ENCODE peak calls at places on chromosome 4, in four cellular contexts. One of them, this sample, is unnamed.

GRCh38 chr4:110982486-110982885 is 359.6 kb upstream of the PITX2 start:
- DNase-seq in psoas muscle: no peak
- DNase-seq in lower leg skin: no peak
- DNase-seq in mesendoderm: no peak
- DNase-seq in this sample: no peak

GRCh38 chr4:70838972-70839536 is 636 bp downstream of the GRSF1 start:
- DNase-seq in psoas muscle: peak
- DNase-seq in lower leg skin: peak
- DNase-seq in mesendoderm: peak
- DNase-seq in this sample: no peak

GRCh38 chr4:88010921-88011320 is 3.5 kb downstream of the PKD2 start:
- DNase-seq in psoas muscle: no peak
- DNase-seq in lower leg skin: no peak
- DNase-seq in mesendoderm: no peak
- DNase-seq in this sample: no peak

GRCh38 chr4:173505924-173506779 is 23.9 kb downstream of the HAND2 start:
- DNase-seq in psoas muscle: no peak
- DNase-seq in lower leg skin: no peak
- DNase-seq in mesendoderm: peak
- DNase-seq in this sample: peak

GRCh38 chr4:159283697-159284492 is 181.0 kb downstream of the RAPGEF2 start:
- DNase-seq in psoas muscle: no peak
- DNase-seq in lower leg skin: no peak
- DNase-seq in mesendoderm: peak
- DNase-seq in this sample: no peak

GRCh38 chr4:180164799-180165198 is 2078.4 kb upstream of the TENM3 start:
- DNase-seq in psoas muscle: no peak
- DNase-seq in lower leg skin: no peak
- DNase-seq in mesendoderm: no peak
- DNase-seq in this sample: no peak

GRCh38 chr4:76896731-76897521 is 1.0 kb downstream of the SOWAHB start:
- DNase-seq in psoas muscle: peak
- DNase-seq in lower leg skin: no peak
- DNase-seq in mesendoderm: peak
- DNase-seq in this sample: no peak

GRCh38 chr4:29326816-29327215 is 1393.4 kb upstream of the PCDH7 start:
- DNase-seq in psoas muscle: no peak
- DNase-seq in lower leg skin: no peak
- DNase-seq in mesendoderm: no peak
- DNase-seq in this sample: no peak

GRCh38 chr4:143701365-143701764 is 890 bp upstream of the FREM3 start:
- DNase-seq in psoas muscle: no peak
- DNase-seq in lower leg skin: no peak
- DNase-seq in mesendoderm: no peak
- DNase-seq in this sample: no peak

GRCh38 chr4:95465010-95465409 is 83.8 kb downstream of the UNC5C start:
- DNase-seq in psoas muscle: no peak
- DNase-seq in lower leg skin: no peak
- DNase-seq in mesendoderm: no peak
- DNase-seq in this sample: no peak

GRCh38 chr4:94349193-94349592 is 6.6 kb upstream of the HPGDS start:
- DNase-seq in psoas muscle: no peak
- DNase-seq in lower leg skin: no peak
- DNase-seq in mesendoderm: no peak
- DNase-seq in this sample: no peak

GRCh38 chr4:76365636-76366035 is 55.3 kb downstream of the CCDC158 start:
- DNase-seq in psoas muscle: no peak
- DNase-seq in lower leg skin: no peak
- DNase-seq in mesendoderm: no peak
- DNase-seq in this sample: no peak

GRCh38 chr4:72629540-72629939 is 60.5 kb upstream of the ADAMTS3 start:
- DNase-seq in psoas muscle: no peak
- DNase-seq in lower leg skin: no peak
- DNase-seq in mesendoderm: no peak
- DNase-seq in this sample: no peak

GRCh38 chr4:99507762-99508161 is 3.1 kb upstream of the C4orf17 start:
- DNase-seq in psoas muscle: no peak
- DNase-seq in lower leg skin: no peak
- DNase-seq in mesendoderm: peak
- DNase-seq in this sample: no peak

GRCh38 chr4:188930822-188931221 is 791.6 kb downstream of the TRIML1 start:
- DNase-seq in psoas muscle: no peak
- DNase-seq in lower leg skin: no peak
- DNase-seq in mesendoderm: peak
- DNase-seq in this sample: no peak

GRCh38 chr4:124132161-124132560 is 580.4 kb downstream of the ANKRD50 start:
- DNase-seq in psoas muscle: no peak
- DNase-seq in lower leg skin: no peak
- DNase-seq in mesendoderm: no peak
- DNase-seq in this sample: no peak

GRCh38 chr4:71206763-71207162 is 132.1 kb upstream of the SLC4A4 start:
- DNase-seq in psoas muscle: no peak
- DNase-seq in lower leg skin: no peak
- DNase-seq in mesendoderm: no peak
- DNase-seq in this sample: no peak

GRCh38 chr4:156946508-156947197 is 24.9 kb downstream of the PDGFC start:
- DNase-seq in psoas muscle: no peak
- DNase-seq in lower leg skin: peak
- DNase-seq in mesendoderm: peak
- DNase-seq in this sample: peak

GRCh38 chr4:184900184-184900583 is 74.4 kb upstream of the ACSL1 start:
- DNase-seq in psoas muscle: no peak
- DNase-seq in lower leg skin: no peak
- DNase-seq in mesendoderm: no peak
- DNase-seq in this sample: no peak

GRCh38 chr4:144954224-144954623 is 143.8 kb downstream of the ANAPC10 start:
- DNase-seq in psoas muscle: no peak
- DNase-seq in lower leg skin: no peak
- DNase-seq in mesendoderm: no peak
- DNase-seq in this sample: no peak

GRCh38 chr4:3436798-3437581 is 4.8 kb upstream of the HGFAC start:
- DNase-seq in psoas muscle: peak
- DNase-seq in lower leg skin: peak
- DNase-seq in mesendoderm: no peak
- DNase-seq in this sample: peak

GRCh38 chr4:66991521-66991920 is 553.8 kb downstream of the CENPC start:
- DNase-seq in psoas muscle: no peak
- DNase-seq in lower leg skin: no peak
- DNase-seq in mesendoderm: no peak
- DNase-seq in this sample: no peak

GRCh38 chr4:185711764-185712163 is 100.2 kb downstream of the SORBS2 start:
- DNase-seq in psoas muscle: no peak
- DNase-seq in lower leg skin: no peak
- DNase-seq in mesendoderm: no peak
- DNase-seq in this sample: no peak

GRCh38 chr4:7915875-7916242 is 23.8 kb downstream of the AFAP1 start:
- DNase-seq in psoas muscle: no peak
- DNase-seq in lower leg skin: no peak
- DNase-seq in mesendoderm: no peak
- DNase-seq in this sample: no peak

GRCh38 chr4:13378973-13379759 is 105.0 kb downstream of the RAB28 start:
- DNase-seq in psoas muscle: no peak
- DNase-seq in lower leg skin: no peak
- DNase-seq in mesendoderm: peak
- DNase-seq in this sample: no peak

GRCh38 chr4:146389561-146389960 is 132.2 kb downstream of the SLC10A7 start:
- DNase-seq in psoas muscle: no peak
- DNase-seq in lower leg skin: no peak
- DNase-seq in mesendoderm: peak
- DNase-seq in this sample: no peak

GRCh38 chr4:40475609-40476008 is 140.5 kb downstream of the CHRNA9 start:
- DNase-seq in psoas muscle: no peak
- DNase-seq in lower leg skin: no peak
- DNase-seq in mesendoderm: peak
- DNase-seq in this sample: no peak

GRCh38 chr4:85498068-85498733 is 23.3 kb downstream of the ARHGAP24 start:
- DNase-seq in psoas muscle: no peak
- DNase-seq in lower leg skin: peak
- DNase-seq in mesendoderm: no peak
- DNase-seq in this sample: no peak

GRCh38 chr4:85496933-85497332 is 22.0 kb downstream of the ARHGAP24 start:
- DNase-seq in psoas muscle: no peak
- DNase-seq in lower leg skin: no peak
- DNase-seq in mesendoderm: no peak
- DNase-seq in this sample: no peak

GRCh38 chr4:85495621-85496020 is 20.7 kb downstream of the ARHGAP24 start:
- DNase-seq in psoas muscle: no peak
- DNase-seq in lower leg skin: no peak
- DNase-seq in mesendoderm: no peak
- DNase-seq in this sample: no peak

GRCh38 chr4:85499573-85499972 is 24.6 kb downstream of the ARHGAP24 start:
- DNase-seq in psoas muscle: no peak
- DNase-seq in lower leg skin: no peak
- DNase-seq in mesendoderm: no peak
- DNase-seq in this sample: no peak

DNA sequence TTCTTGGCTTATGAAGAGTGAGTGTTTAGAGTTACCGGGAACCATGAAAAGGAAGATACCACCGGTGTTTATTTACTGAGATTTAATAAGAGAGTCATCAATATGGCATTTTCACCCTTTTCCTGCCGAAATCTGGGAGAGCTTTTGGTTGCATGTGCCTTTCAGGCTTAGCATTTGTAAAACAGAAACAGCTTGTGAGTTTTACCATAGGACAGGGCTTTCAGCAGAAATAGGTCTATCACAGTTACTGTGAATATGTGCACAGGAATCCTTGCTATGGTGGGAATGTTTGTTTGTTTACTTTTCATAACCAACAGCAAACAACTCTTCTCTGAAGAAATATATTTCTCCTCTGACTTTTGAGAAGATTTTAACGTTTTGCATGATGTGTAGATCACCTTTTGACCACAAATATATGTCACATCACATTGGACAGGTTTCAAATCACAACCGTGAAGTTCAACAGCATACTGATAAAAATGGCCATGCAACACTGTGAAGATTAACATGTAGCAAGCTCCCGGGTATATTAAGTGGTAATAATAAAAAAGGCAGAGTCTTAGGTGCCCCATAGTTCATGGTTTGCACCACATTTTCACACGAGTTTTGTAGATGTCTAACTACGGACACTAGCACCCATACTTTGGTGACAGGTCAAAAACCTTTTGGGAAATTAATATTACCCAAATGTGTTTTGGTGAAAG is 21.3 kb downstream of the ARHGAP24 start:
- DNase-seq in psoas muscle: no peak
- DNase-seq in lower leg skin: no peak
- DNase-seq in mesendoderm: no peak
- DNase-seq in this sample: no peak
- H3K4me3 ChIP-seq in psoas muscle: no peak
- H3K4me3 ChIP-seq in lower leg skin: no peak
- H3K4me3 ChIP-seq in mesendoderm: no peak
- H3K4me3 ChIP-seq in this sample: no peak

GRCh38 chr4:17781072-17781830 is at the start of gene FAM184B:
- DNase-seq in psoas muscle: no peak
- DNase-seq in lower leg skin: no peak
- DNase-seq in mesendoderm: peak
- DNase-seq in this sample: no peak
- H3K4me3 ChIP-seq in psoas muscle: peak
- H3K4me3 ChIP-seq in lower leg skin: peak
- H3K4me3 ChIP-seq in mesendoderm: no peak
- H3K4me3 ChIP-seq in this sample: peak

GRCh38 chr4:118968006-118968405 is 79.4 kb downstream of the SYNPO2 start:
- DNase-seq in psoas muscle: peak
- DNase-seq in lower leg skin: peak
- DNase-seq in mesendoderm: peak
- DNase-seq in this sample: no peak
- H3K4me3 ChIP-seq in psoas muscle: peak
- H3K4me3 ChIP-seq in lower leg skin: no peak
- H3K4me3 ChIP-seq in mesendoderm: no peak
- H3K4me3 ChIP-seq in this sample: no peak

GRCh38 chr4:48954314-48954713 is 31.8 kb upstream of the CWH43 start:
- DNase-seq in psoas muscle: no peak
- DNase-seq in lower leg skin: no peak
- DNase-seq in mesendoderm: peak
- DNase-seq in this sample: no peak
- H3K4me3 ChIP-seq in psoas muscle: no peak
- H3K4me3 ChIP-seq in lower leg skin: no peak
- H3K4me3 ChIP-seq in mesendoderm: no peak
- H3K4me3 ChIP-seq in this sample: no peak

DNA sequence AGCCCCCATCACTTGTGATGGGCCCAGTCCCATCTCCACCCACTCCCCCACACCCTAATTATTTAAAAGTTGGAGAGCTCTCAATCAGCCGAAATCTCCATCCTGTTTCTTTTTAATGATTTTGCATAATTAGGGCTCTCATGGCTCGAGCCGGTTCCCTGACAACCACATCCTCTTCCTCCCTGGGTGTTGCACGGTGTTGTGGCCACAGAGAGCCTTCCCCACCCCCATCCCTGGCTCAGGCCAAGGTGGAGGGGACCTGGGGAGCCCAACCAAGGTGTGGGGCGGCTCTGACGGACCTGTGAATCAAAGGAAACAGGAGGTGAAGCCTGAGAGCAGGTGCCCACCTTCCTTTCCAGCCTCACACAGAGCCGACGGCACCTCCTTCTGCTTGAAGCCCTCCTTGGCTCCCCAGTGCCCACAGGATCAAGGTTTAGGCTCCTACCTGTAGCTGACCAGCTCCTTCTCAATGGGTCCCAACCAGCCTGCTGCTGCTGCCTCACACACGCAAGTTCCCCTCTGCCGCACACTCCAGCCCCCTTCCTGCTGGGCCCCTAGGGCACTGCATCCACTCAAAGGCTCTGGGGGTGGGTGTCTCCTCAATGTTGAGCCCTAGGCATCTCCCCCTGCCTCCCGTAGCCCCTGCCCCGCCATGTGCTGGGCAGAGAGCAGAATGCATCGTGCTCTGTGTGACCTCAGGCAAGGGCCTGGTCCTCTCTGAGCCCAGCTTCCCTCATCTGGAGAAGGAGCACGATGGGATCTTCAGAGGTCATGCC is 68.7 kb downstream of the WFS1 start:
- DNase-seq in psoas muscle: no peak
- DNase-seq in lower leg skin: no peak
- DNase-seq in mesendoderm: no peak
- DNase-seq in this sample: no peak
- H3K4me3 ChIP-seq in psoas muscle: no peak
- H3K4me3 ChIP-seq in lower leg skin: no peak
- H3K4me3 ChIP-seq in mesendoderm: no peak
- H3K4me3 ChIP-seq in this sample: no peak

This sample was measured in ascending aorta.